ENCODE peak calls at places on chromosomes 1 and 21, in five cellular contexts. E, H, O, V and S are unnamed samples.

GRCh38 chr1:25103180-25103790 is 129.0 kb downstream of the SYF2 start:
- DNase-seq in E (no peak), H (no peak), O (peak), V (no peak), S (no peak)

GRCh38 chr21:31566061-31566460 is 93.4 kb upstream of the SOD1 start:
- DNase-seq in E (no peak), H (no peak), O (no peak), V (no peak), S (no peak)

GRCh38 chr1:97433520-97434175 is 487.2 kb downstream of the DPYD start:
- DNase-seq in E (no peak), H (peak), O (no peak), V (peak), S (no peak)

GRCh38 chr1:65469126-65469888 is 48.8 kb downstream of the LEPR start:
- DNase-seq in E (no peak), H (peak), O (no peak), V (peak), S (no peak)

GRCh38 chr1:12038356-12039140 is 19.2 kb downstream of the MIIP start:
- DNase-seq in E (no peak), H (no peak), O (no peak), V (no peak), S (no peak)

GRCh38 chr1:226987179-226987536 is 47.1 kb downstream of the COQ8A start:
- DNase-seq in E (no peak), H (no peak), O (no peak), V (no peak), S (no peak)

GRCh38 chr1:78275906-78276690 is 214.7 kb upstream of the PTGFR start:
- DNase-seq in E (no peak), H (peak), O (no peak), V (no peak), S (no peak)

GRCh38 chr1:36555041-36555440 is 72.3 kb upstream of the CSF3R start:
- DNase-seq in E (no peak), H (no peak), O (no peak), V (no peak), S (no peak)

GRCh38 chr1:8989821-8990220 is 36.4 kb downstream of the SLC2A7 start:
- DNase-seq in E (no peak), H (no peak), O (no peak), V (no peak), S (peak)

GRCh38 chr1:206108635-206109034 is 8.6 kb downstream of the AVPR1B start:
- DNase-seq in E (no peak), H (no peak), O (no peak), V (no peak), S (no peak)

GRCh38 chr1:25771246-25772114 is 28.5 kb upstream of the SELENON start:
- DNase-seq in E (no peak), H (peak), O (peak), V (no peak), S (no peak)

GRCh38 chr1:211581521-211581920 is 2.6 kb upstream of the SLC30A1 start:
- DNase-seq in E (no peak), H (peak), O (no peak), V (peak), S (no peak)

GRCh38 chr1:195053478-195053877 is 1554.8 kb downstream of the KCNT2 start:
- DNase-seq in E (peak), H (peak), O (peak), V (no peak), S (no peak)

GRCh38 chr1:94622757-94623156 is 81.2 kb upstream of the F3 start:
- DNase-seq in E (no peak), H (peak), O (no peak), V (peak), S (no peak)

GRCh38 chr1:198553017-198553416 is 12.5 kb upstream of the ATP6V1G3 start:
- DNase-seq in E (no peak), H (no peak), O (no peak), V (no peak), S (no peak)

GRCh38 chr1:62516600-62516999 is 79.8 kb downstream of the USP1 start:
- DNase-seq in E (no peak), H (no peak), O (no peak), V (no peak), S (peak)

GRCh38 chr1:37723072-37723389 is 30.7 kb downstream of the CDCA8 start:
- DNase-seq in E (no peak), H (no peak), O (no peak), V (no peak), S (no peak)

GRCh38 chr1:109112056-109112651 is 1.8 kb upstream of the ELAPOR1 start:
- DNase-seq in E (no peak), H (peak), O (peak), V (peak), S (peak)

GRCh38 chr1:174872615-174873058 is 127.1 kb upstream of the CACYBP start:
- DNase-seq in E (no peak), H (peak), O (no peak), V (no peak), S (no peak)

GRCh38 chr1:53646732-53647131 is 92.2 kb downstream of the GLIS1 start:
- DNase-seq in E (no peak), H (no peak), O (no peak), V (no peak), S (no peak)

GRCh38 chr1:201711101-201711597 is 117.8 kb upstream of the IPO9 start:
- DNase-seq in E (no peak), H (peak), O (no peak), V (no peak), S (no peak)

GRCh38 chr1:202168861-202169260 is 8.5 kb upstream of the PTPN7 start:
- DNase-seq in E (no peak), H (no peak), O (no peak), V (no peak), S (no peak)

GRCh38 chr1:203556047-203556851 is 62.3 kb downstream of the OPTC start:
- DNase-seq in E (no peak), H (peak), O (no peak), V (peak), S (no peak)

GRCh38 chr21:25331286-25331685 is 276.0 kb downstream of the MRPL39 start:
- DNase-seq in E (no peak), H (peak), O (no peak), V (no peak), S (no peak)

GRCh38 chr1:205948000-205948399 is 4.7 kb upstream of the SLC26A9 start:
- DNase-seq in E (no peak), H (no peak), O (peak), V (no peak), S (no peak)

GRCh38 chr1:169250795-169251194 is 116.8 kb downstream of the NME7 start:
- DNase-seq in E (no peak), H (no peak), O (no peak), V (no peak), S (no peak)

GRCh38 chr1:12179111-12179519 is 12.3 kb downstream of the TNFRSF1B start:
- DNase-seq in E (no peak), H (peak), O (no peak), V (peak), S (no peak)